ENCODE peak calls at places on chromosomes 7 and 10, in ten cellular contexts. One of them, this sample, is unnamed.

GRCh38 chr7:111012799-111013675 is 77.9 kb upstream of the LRRN3 start:
- DNase-seq in CD4-positive, alpha-beta memory T cell: peak; percentile 41
- DNase-seq in fibroblast of the aortic adventitia: no peak
- DNase-seq in lower leg skin: peak; percentile 19
- DNase-seq in AG10803: no peak
- DNase-seq in SJCRH30: no peak
- DNase-seq in dorsolateral prefrontal cortex: no peak
- DNase-seq in AG04449: no peak
- DNase-seq in uterus: no peak
- DNase-seq in small intestine: peak; percentile 28
- DNase-seq in this sample: no peak

GRCh38 chr7:14806886-14807285 is 95.7 kb downstream of the DGKB start:
- DNase-seq in CD4-positive, alpha-beta memory T cell: no peak
- DNase-seq in fibroblast of the aortic adventitia: peak; percentile 34
- DNase-seq in lower leg skin: no peak
- DNase-seq in AG10803: peak; percentile 71
- DNase-seq in SJCRH30: no peak
- DNase-seq in dorsolateral prefrontal cortex: no peak
- DNase-seq in AG04449: no peak
- DNase-seq in uterus: no peak
- DNase-seq in small intestine: no peak
- DNase-seq in this sample: no peak

GRCh38 chr7:92137531-92137930 is 3.3 kb upstream of the CYP51A1 start:
- DNase-seq in CD4-positive, alpha-beta memory T cell: no peak
- DNase-seq in fibroblast of the aortic adventitia: no peak
- DNase-seq in lower leg skin: no peak
- DNase-seq in AG10803: no peak
- DNase-seq in SJCRH30: peak; percentile 56
- DNase-seq in dorsolateral prefrontal cortex: no peak
- DNase-seq in AG04449: no peak
- DNase-seq in uterus: peak; percentile 68
- DNase-seq in small intestine: no peak
- DNase-seq in this sample: no peak

GRCh38 chr7:95246935-95247370 is 77.4 kb downstream of the PON1 start:
- DNase-seq in CD4-positive, alpha-beta memory T cell: no peak
- DNase-seq in fibroblast of the aortic adventitia: peak; percentile 83
- DNase-seq in lower leg skin: peak; percentile 35
- DNase-seq in AG10803: peak; percentile 72
- DNase-seq in SJCRH30: peak; percentile 93
- DNase-seq in dorsolateral prefrontal cortex: peak; percentile 44
- DNase-seq in AG04449: peak; percentile 23
- DNase-seq in uterus: peak; percentile 28
- DNase-seq in small intestine: peak; percentile 79
- DNase-seq in this sample: peak; percentile 41

GRCh38 chr10:61067683-61068336 is 123.8 kb upstream of the RHOBTB1 start:
- DNase-seq in CD4-positive, alpha-beta memory T cell: no peak
- DNase-seq in fibroblast of the aortic adventitia: no peak
- DNase-seq in lower leg skin: no peak
- DNase-seq in AG10803: no peak
- DNase-seq in SJCRH30: no peak
- DNase-seq in dorsolateral prefrontal cortex: no peak
- DNase-seq in AG04449: no peak
- DNase-seq in uterus: no peak
- DNase-seq in small intestine: no peak
- DNase-seq in this sample: no peak

GRCh38 chr10:49310901-49311561 is 12.1 kb downstream of the C10orf71 start:
- DNase-seq in CD4-positive, alpha-beta memory T cell: no peak
- DNase-seq in fibroblast of the aortic adventitia: no peak
- DNase-seq in lower leg skin: no peak
- DNase-seq in AG10803: no peak
- DNase-seq in SJCRH30: no peak
- DNase-seq in dorsolateral prefrontal cortex: no peak
- DNase-seq in AG04449: no peak
- DNase-seq in uterus: no peak
- DNase-seq in small intestine: no peak
- DNase-seq in this sample: no peak

GRCh38 chr10:120428754-120429153 is 28.3 kb upstream of the PLPP4 start:
- DNase-seq in CD4-positive, alpha-beta memory T cell: no peak
- DNase-seq in fibroblast of the aortic adventitia: peak; percentile 57
- DNase-seq in lower leg skin: no peak
- DNase-seq in AG10803: peak; percentile 25
- DNase-seq in SJCRH30: no peak
- DNase-seq in dorsolateral prefrontal cortex: no peak
- DNase-seq in AG04449: no peak
- DNase-seq in uterus: no peak
- DNase-seq in small intestine: no peak
- DNase-seq in this sample: no peak

GRCh38 chr10:14838582-14839304 is 637 bp downstream of the HSPA14 start:
- DNase-seq in CD4-positive, alpha-beta memory T cell: peak; percentile 18
- DNase-seq in fibroblast of the aortic adventitia: peak; percentile 25
- DNase-seq in lower leg skin: peak; percentile 20
- DNase-seq in AG10803: peak; percentile 12
- DNase-seq in SJCRH30: peak; percentile 42
- DNase-seq in dorsolateral prefrontal cortex: no peak
- DNase-seq in AG04449: no peak
- DNase-seq in uterus: no peak
- DNase-seq in small intestine: no peak
- DNase-seq in this sample: no peak

GRCh38 chr10:44392420-44392819 is 7.5 kb upstream of the CXCL12 start:
- DNase-seq in CD4-positive, alpha-beta memory T cell: no peak
- DNase-seq in fibroblast of the aortic adventitia: no peak
- DNase-seq in lower leg skin: no peak
- DNase-seq in AG10803: no peak
- DNase-seq in SJCRH30: no peak
- DNase-seq in dorsolateral prefrontal cortex: no peak
- DNase-seq in AG04449: no peak
- DNase-seq in uterus: no peak
- DNase-seq in small intestine: no peak
- DNase-seq in this sample: no peak

GRCh38 chr7:44847509-44847919 is 373 bp downstream of the H2AZ2 start:
- DNase-seq in CD4-positive, alpha-beta memory T cell: peak; percentile 92
- DNase-seq in fibroblast of the aortic adventitia: peak; percentile 81
- DNase-seq in lower leg skin: peak; percentile 85
- DNase-seq in AG10803: peak; percentile 83
- DNase-seq in SJCRH30: peak; percentile 92
- DNase-seq in dorsolateral prefrontal cortex: peak; percentile 84
- DNase-seq in AG04449: no peak
- DNase-seq in uterus: peak; percentile 89
- DNase-seq in small intestine: peak; percentile 87
- DNase-seq in this sample: peak; percentile 53

GRCh38 chr10:79207096-79207357 is 138.3 kb downstream of the ZMIZ1 start:
- DNase-seq in CD4-positive, alpha-beta memory T cell: no peak
- DNase-seq in fibroblast of the aortic adventitia: no peak
- DNase-seq in lower leg skin: no peak
- DNase-seq in AG10803: no peak
- DNase-seq in SJCRH30: no peak
- DNase-seq in dorsolateral prefrontal cortex: no peak
- DNase-seq in AG04449: no peak
- DNase-seq in uterus: no peak
- DNase-seq in small intestine: no peak
- DNase-seq in this sample: no peak

GRCh38 chr10:1241973-1242935 is 186.1 kb downstream of the WDR37 start:
- DNase-seq in CD4-positive, alpha-beta memory T cell: no peak
- DNase-seq in fibroblast of the aortic adventitia: no peak
- DNase-seq in lower leg skin: no peak
- DNase-seq in AG10803: no peak
- DNase-seq in SJCRH30: no peak
- DNase-seq in dorsolateral prefrontal cortex: no peak
- DNase-seq in AG04449: no peak
- DNase-seq in uterus: no peak
- DNase-seq in small intestine: no peak
- DNase-seq in this sample: no peak

GRCh38 chr10:1242975-1243374 is 186.8 kb downstream of the WDR37 start:
- DNase-seq in CD4-positive, alpha-beta memory T cell: no peak
- DNase-seq in fibroblast of the aortic adventitia: no peak
- DNase-seq in lower leg skin: no peak
- DNase-seq in AG10803: no peak
- DNase-seq in SJCRH30: no peak
- DNase-seq in dorsolateral prefrontal cortex: no peak
- DNase-seq in AG04449: no peak
- DNase-seq in uterus: no peak
- DNase-seq in small intestine: no peak
- DNase-seq in this sample: no peak

GRCh38 chr10:1241322-1241890 is 185.2 kb downstream of the WDR37 start:
- DNase-seq in CD4-positive, alpha-beta memory T cell: no peak
- DNase-seq in fibroblast of the aortic adventitia: no peak
- DNase-seq in lower leg skin: no peak
- DNase-seq in AG10803: no peak
- DNase-seq in SJCRH30: no peak
- DNase-seq in dorsolateral prefrontal cortex: no peak
- DNase-seq in AG04449: no peak
- DNase-seq in uterus: no peak
- DNase-seq in small intestine: no peak
- DNase-seq in this sample: no peak

GRCh38 chr10:1243486-1244182 is 187.4 kb downstream of the WDR37 start:
- DNase-seq in CD4-positive, alpha-beta memory T cell: no peak
- DNase-seq in fibroblast of the aortic adventitia: no peak
- DNase-seq in lower leg skin: no peak
- DNase-seq in AG10803: no peak
- DNase-seq in SJCRH30: peak; percentile 13
- DNase-seq in dorsolateral prefrontal cortex: peak; percentile 44
- DNase-seq in AG04449: no peak
- DNase-seq in uterus: no peak
- DNase-seq in small intestine: no peak
- DNase-seq in this sample: no peak

DNA sequence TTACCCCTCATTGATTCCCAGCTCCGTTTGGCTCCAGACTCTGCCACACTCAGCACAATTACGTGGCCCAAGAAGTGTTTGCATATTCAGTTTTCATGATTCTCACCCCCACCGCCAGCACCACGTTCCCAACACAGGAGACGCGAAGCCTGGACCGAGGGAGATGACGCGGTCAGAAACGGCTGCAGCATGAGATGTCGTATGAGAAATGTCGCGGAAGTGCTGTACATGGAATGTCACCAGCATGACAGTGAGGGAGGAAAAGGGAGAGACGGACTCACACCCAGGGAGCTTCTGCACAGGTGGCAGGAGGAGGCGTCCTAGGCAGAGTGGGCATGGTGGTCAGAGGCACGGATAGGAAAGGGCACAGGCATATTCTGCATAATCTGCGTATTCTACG is 188.3 kb downstream of the WDR37 start:
- DNase-seq in CD4-positive, alpha-beta memory T cell: no peak
- DNase-seq in fibroblast of the aortic adventitia: no peak
- DNase-seq in lower leg skin: no peak
- DNase-seq in AG10803: no peak
- DNase-seq in SJCRH30: no peak
- DNase-seq in dorsolateral prefrontal cortex: no peak
- DNase-seq in AG04449: no peak
- DNase-seq in uterus: no peak
- DNase-seq in small intestine: no peak
- DNase-seq in this sample: no peak
- H3K4me3 ChIP-seq in CD4-positive, alpha-beta memory T cell: no peak overlapping the region
- H3K4me3 ChIP-seq in fibroblast of the aortic adventitia: no peak overlapping the region
- H3K4me3 ChIP-seq in lower leg skin: no peak overlapping the region
- H3K4me3 ChIP-seq in AG10803: no peak overlapping the region
- H3K4me3 ChIP-seq in SJCRH30: no peak overlapping the region
- H3K4me3 ChIP-seq in dorsolateral prefrontal cortex: no peak overlapping the region
- H3K4me3 ChIP-seq in AG04449: no peak overlapping the region
- H3K4me3 ChIP-seq in uterus: no peak overlapping the region
- H3K4me3 ChIP-seq in small intestine: no peak overlapping the region
- H3K4me3 ChIP-seq in this sample: no peak overlapping the region

GRCh38 chr7:120272261-120272895 is 597 bp upstream of the KCND2 start:
- DNase-seq in CD4-positive, alpha-beta memory T cell: no peak
- DNase-seq in fibroblast of the aortic adventitia: peak; percentile 82
- DNase-seq in lower leg skin: no peak
- DNase-seq in AG10803: peak; percentile 42
- DNase-seq in SJCRH30: peak; percentile 56
- DNase-seq in dorsolateral prefrontal cortex: no peak
- DNase-seq in AG04449: peak; percentile 1
- DNase-seq in uterus: peak; percentile 27
- DNase-seq in small intestine: peak; percentile 12
- DNase-seq in this sample: peak; percentile 20
- H3K4me3 ChIP-seq in CD4-positive, alpha-beta memory T cell: no peak overlapping the region
- H3K4me3 ChIP-seq in fibroblast of the aortic adventitia: peak overlapping the region; percentile 80
- H3K4me3 ChIP-seq in lower leg skin: peak overlapping the region; percentile 4
- H3K4me3 ChIP-seq in AG10803: peak overlapping the region; percentile 57
- H3K4me3 ChIP-seq in SJCRH30: no peak overlapping the region
- H3K4me3 ChIP-seq in dorsolateral prefrontal cortex: peak overlapping the region; percentile 75
- H3K4me3 ChIP-seq in AG04449: peak overlapping the region; percentile 50
- H3K4me3 ChIP-seq in uterus: peak overlapping the region; percentile 53
- H3K4me3 ChIP-seq in small intestine: no peak overlapping the region
- H3K4me3 ChIP-seq in this sample: peak overlapping the region; percentile 61

GRCh38 chr10:24858244-24858907 is 94.0 kb downstream of the PRTFDC1 start:
- DNase-seq in CD4-positive, alpha-beta memory T cell: no peak
- DNase-seq in fibroblast of the aortic adventitia: peak; percentile 93
- DNase-seq in lower leg skin: no peak
- DNase-seq in AG10803: peak; percentile 74
- DNase-seq in SJCRH30: peak; percentile 32
- DNase-seq in dorsolateral prefrontal cortex: no peak
- DNase-seq in AG04449: no peak
- DNase-seq in uterus: no peak
- DNase-seq in small intestine: no peak
- DNase-seq in this sample: no peak
- H3K4me3 ChIP-seq in CD4-positive, alpha-beta memory T cell: no peak overlapping the region
- H3K4me3 ChIP-seq in fibroblast of the aortic adventitia: no peak overlapping the region
- H3K4me3 ChIP-seq in lower leg skin: no peak overlapping the region
- H3K4me3 ChIP-seq in AG10803: no peak overlapping the region
- H3K4me3 ChIP-seq in SJCRH30: no peak overlapping the region
- H3K4me3 ChIP-seq in dorsolateral prefrontal cortex: no peak overlapping the region
- H3K4me3 ChIP-seq in AG04449: no peak overlapping the region
- H3K4me3 ChIP-seq in uterus: no peak overlapping the region
- H3K4me3 ChIP-seq in small intestine: no peak overlapping the region
- H3K4me3 ChIP-seq in this sample: no peak overlapping the region

GRCh38 chr10:103853428-103854264 is 1.7 kb downstream of the SH3PXD2A start:
- DNase-seq in CD4-positive, alpha-beta memory T cell: no peak
- DNase-seq in fibroblast of the aortic adventitia: peak; percentile 22
- DNase-seq in lower leg skin: no peak
- DNase-seq in AG10803: peak; percentile 20
- DNase-seq in SJCRH30: no peak
- DNase-seq in dorsolateral prefrontal cortex: no peak
- DNase-seq in AG04449: no peak
- DNase-seq in uterus: no peak
- DNase-seq in small intestine: peak; percentile 58
- DNase-seq in this sample: no peak
- H3K4me3 ChIP-seq in CD4-positive, alpha-beta memory T cell: no peak overlapping the region
- H3K4me3 ChIP-seq in fibroblast of the aortic adventitia: peak overlapping the region; percentile 74
- H3K4me3 ChIP-seq in lower leg skin: no peak overlapping the region
- H3K4me3 ChIP-seq in AG10803: peak overlapping the region; percentile 81
- H3K4me3 ChIP-seq in SJCRH30: peak overlapping the region; percentile 76
- H3K4me3 ChIP-seq in dorsolateral prefrontal cortex: peak overlapping the region; percentile 77
- H3K4me3 ChIP-seq in AG04449: peak overlapping the region; percentile 76
- H3K4me3 ChIP-seq in uterus: peak overlapping the region; percentile 53
- H3K4me3 ChIP-seq in small intestine: peak overlapping the region; percentile 62
- H3K4me3 ChIP-seq in this sample: peak overlapping the region; percentile 80

This sample was measured in skeletal muscle cell.